ENCODE peak calls at places on chromosomes 3 and 15, in six cellular contexts. One of them, this sample, is unnamed. For H3K9me3, the result is how much of the 10 kb centered on the place peaks cover.

GRCh38 chr3:102400766-102401165 is 34.0 kb upstream of the ZPLD1 start:
- DNase-seq in right atrium auricular region: no peak
- DNase-seq in A549: no peak
- DNase-seq in HepG2: no peak
- DNase-seq in spleen: no peak
- DNase-seq in left lung: no peak
- DNase-seq in this sample: no peak

GRCh38 chr3:184562146-184562861 is 719 bp downstream of the EPHB3 start:
- DNase-seq in right atrium auricular region: no peak
- DNase-seq in A549: no peak
- DNase-seq in HepG2: no peak
- DNase-seq in spleen: peak
- DNase-seq in left lung: no peak
- DNase-seq in this sample: no peak

GRCh38 chr3:142028174-142028833 is 121.0 kb downstream of the TFDP2 start:
- DNase-seq in right atrium auricular region: no peak
- DNase-seq in A549: no peak
- DNase-seq in HepG2: no peak
- DNase-seq in spleen: no peak
- DNase-seq in left lung: no peak
- DNase-seq in this sample: no peak

GRCh38 chr15:25883860-25884259 is 20.7 kb upstream of the ATP10A start:
- DNase-seq in right atrium auricular region: no peak
- DNase-seq in A549: peak
- DNase-seq in HepG2: peak
- DNase-seq in spleen: no peak
- DNase-seq in left lung: no peak
- DNase-seq in this sample: no peak

GRCh38 chr15:66849393-66849745 is 147.3 kb downstream of the SMAD6 start:
- DNase-seq in right atrium auricular region: no peak
- DNase-seq in A549: no peak
- DNase-seq in HepG2: no peak
- DNase-seq in spleen: peak
- DNase-seq in left lung: no peak
- DNase-seq in this sample: no peak

GRCh38 chr3:48286308-48286707 is 45.4 kb downstream of the ZNF589 start:
- DNase-seq in right atrium auricular region: no peak
- DNase-seq in A549: no peak
- DNase-seq in HepG2: no peak
- DNase-seq in spleen: no peak
- DNase-seq in left lung: no peak
- DNase-seq in this sample: no peak

GRCh38 chr3:126887686-126888085 is 95.2 kb upstream of the PLXNA1 start:
- DNase-seq in right atrium auricular region: no peak
- DNase-seq in A549: no peak
- DNase-seq in HepG2: no peak
- DNase-seq in spleen: no peak
- DNase-seq in left lung: no peak
- DNase-seq in this sample: no peak

GRCh38 chr15:74959643-74959939 is 3.0 kb upstream of the RPP25 start:
- DNase-seq in right atrium auricular region: no peak
- DNase-seq in A549: no peak
- DNase-seq in HepG2: no peak
- DNase-seq in spleen: no peak
- DNase-seq in left lung: no peak
- DNase-seq in this sample: no peak

GRCh38 chr3:98623572-98624280 is 30.3 kb upstream of the CPOX start:
- DNase-seq in right atrium auricular region: no peak
- DNase-seq in A549: no peak
- DNase-seq in HepG2: no peak
- DNase-seq in spleen: no peak
- DNase-seq in left lung: no peak
- DNase-seq in this sample: no peak

GRCh38 chr3:155418426-155418825 is 124.9 kb upstream of the STRIT1 start:
- DNase-seq in right atrium auricular region: no peak
- DNase-seq in A549: no peak
- DNase-seq in HepG2: no peak
- DNase-seq in spleen: no peak
- DNase-seq in left lung: no peak
- DNase-seq in this sample: no peak

GRCh38 chr15:65156692-65157091 is 23.1 kb upstream of the PDCD7 start:
- DNase-seq in right atrium auricular region: no peak
- DNase-seq in A549: no peak
- DNase-seq in HepG2: no peak
- DNase-seq in spleen: no peak
- DNase-seq in left lung: no peak
- DNase-seq in this sample: no peak

GRCh38 chr3:120418866-120419490 is 31.8 kb downstream of the FSTL1 start:
- DNase-seq in right atrium auricular region: no peak
- DNase-seq in A549: peak
- DNase-seq in HepG2: peak
- DNase-seq in spleen: no peak
- DNase-seq in left lung: peak
- DNase-seq in this sample: no peak

GRCh38 chr15:34708422-34708821 is 46.4 kb downstream of the GJD2 start:
- DNase-seq in right atrium auricular region: no peak
- DNase-seq in A549: peak
- DNase-seq in HepG2: peak
- DNase-seq in spleen: no peak
- DNase-seq in left lung: no peak
- DNase-seq in this sample: no peak

GRCh38 chr3:170572665-170573253 is 13.1 kb downstream of the SLC7A14 start:
- DNase-seq in right atrium auricular region: no peak
- DNase-seq in A549: no peak
- DNase-seq in HepG2: no peak
- DNase-seq in spleen: no peak
- DNase-seq in left lung: no peak
- DNase-seq in this sample: no peak

GRCh38 chr15:71649894-71650293 is 160.5 kb upstream of the NR2E3 start:
- DNase-seq in right atrium auricular region: no peak
- DNase-seq in A549: no peak
- DNase-seq in HepG2: no peak
- DNase-seq in spleen: no peak
- DNase-seq in left lung: no peak
- DNase-seq in this sample: no peak

GRCh38 chr3:180707921-180708320 is 28.6 kb upstream of the CCDC39 start:
- DNase-seq in right atrium auricular region: no peak
- DNase-seq in A549: no peak
- DNase-seq in HepG2: no peak
- DNase-seq in spleen: no peak
- DNase-seq in left lung: no peak
- DNase-seq in this sample: no peak

GRCh38 chr3:99373088-99373875 is 265.1 kb upstream of the COL8A1 start:
- DNase-seq in right atrium auricular region: no peak
- DNase-seq in A549: no peak
- DNase-seq in HepG2: no peak
- DNase-seq in spleen: no peak
- DNase-seq in left lung: no peak
- DNase-seq in this sample: no peak

GRCh38 chr3:165273411-165273810 is 77.2 kb upstream of the SLITRK3 start:
- DNase-seq in right atrium auricular region: no peak
- DNase-seq in A549: no peak
- DNase-seq in HepG2: no peak
- DNase-seq in spleen: no peak
- DNase-seq in left lung: no peak
- DNase-seq in this sample: no peak

GRCh38 chr3:125073506-125073905 is 17.7 kb upstream of the HEG1 start:
- DNase-seq in right atrium auricular region: no peak
- DNase-seq in A549: no peak
- DNase-seq in HepG2: no peak
- DNase-seq in spleen: no peak
- DNase-seq in left lung: no peak
- DNase-seq in this sample: no peak

DNA sequence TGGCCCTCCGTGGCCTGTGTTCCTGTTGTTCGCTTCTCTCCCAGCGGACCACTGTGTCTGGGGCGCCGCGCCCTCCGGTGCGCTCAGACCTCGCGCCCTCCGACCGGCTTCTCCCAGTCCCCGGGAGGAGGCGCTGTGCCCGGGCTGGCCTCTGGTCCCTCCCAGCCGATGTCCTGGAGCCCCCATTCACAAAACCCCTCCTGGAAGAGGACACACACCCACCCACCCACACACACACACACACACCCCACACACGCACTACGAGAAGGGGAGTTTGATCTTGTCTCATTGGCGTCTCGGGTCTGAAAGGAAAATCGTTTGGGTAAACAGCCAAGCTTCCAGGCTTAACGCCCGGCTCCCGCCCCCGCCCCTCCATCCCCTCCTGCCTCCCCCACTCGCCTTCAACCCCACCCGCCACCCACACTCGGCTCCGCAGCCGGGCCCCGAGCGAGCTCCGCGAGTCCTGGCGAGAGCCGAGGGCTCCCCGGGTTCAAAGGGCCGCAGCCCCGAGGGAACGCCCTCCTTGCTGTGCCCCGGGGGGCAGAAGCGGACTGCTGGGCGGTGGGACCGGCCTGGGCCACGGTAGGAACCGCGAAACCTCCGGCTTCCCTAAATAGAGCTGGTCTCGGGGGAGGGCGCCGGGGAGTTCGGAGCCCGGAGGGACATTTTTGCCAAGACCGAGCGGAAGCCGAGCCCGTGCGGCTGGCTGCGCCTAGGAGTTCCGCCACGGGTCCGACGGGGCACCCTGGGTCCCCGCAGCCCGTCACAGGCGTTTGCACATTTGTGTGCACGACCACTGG is 23.6 kb downstream of the NR2F2 start:
- DNase-seq in right atrium auricular region: no peak
- DNase-seq in A549: no peak
- DNase-seq in HepG2: no peak
- DNase-seq in spleen: peak
- DNase-seq in left lung: no peak
- DNase-seq in this sample: no peak
- TF ChIP-seq CTCF in right atrium auricular region: peak
- TF ChIP-seq CTCF in A549: peak
- TF ChIP-seq CTCF in HepG2: peak
- TF ChIP-seq CTCF in spleen: peak
- TF ChIP-seq CTCF in left lung: no peak
- TF ChIP-seq CTCF in this sample: no peak

DNA sequence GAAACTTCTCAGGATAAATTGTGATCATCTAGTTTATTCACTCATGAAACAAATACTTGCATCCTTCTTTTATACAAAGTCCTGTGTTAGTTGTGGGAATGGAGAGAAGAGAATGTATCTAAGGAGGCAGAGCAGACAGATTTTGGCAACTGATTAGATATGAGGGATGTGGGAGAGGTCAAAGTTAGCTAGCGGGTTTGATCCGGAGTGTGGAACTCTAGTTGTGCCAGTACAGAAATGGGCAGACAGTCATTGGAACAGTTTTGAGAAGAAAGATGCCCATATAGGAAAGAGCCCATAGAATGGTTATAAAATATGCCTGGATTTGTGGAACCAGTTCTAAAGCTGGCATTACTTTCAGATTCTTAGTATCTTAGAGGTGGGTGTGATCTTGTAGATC is 141.1 kb downstream of the FNDC3B start:
- DNase-seq in right atrium auricular region: no peak
- DNase-seq in A549: no peak
- DNase-seq in HepG2: no peak
- DNase-seq in spleen: no peak
- DNase-seq in left lung: no peak
- DNase-seq in this sample: no peak
- H3K27ac ChIP-seq in right atrium auricular region: no peak
- H3K27ac ChIP-seq in A549: peak
- H3K27ac ChIP-seq in HepG2: peak
- H3K27ac ChIP-seq in spleen: no peak
- H3K27ac ChIP-seq in left lung: no peak
- H3K27ac ChIP-seq in this sample: no peak

GRCh38 chr3:196517142-196517808 is 2.1 kb upstream of the SMCO1 start:
- DNase-seq in right atrium auricular region: no peak
- DNase-seq in A549: no peak
- DNase-seq in HepG2: no peak
- DNase-seq in spleen: no peak
- DNase-seq in left lung: no peak
- DNase-seq in this sample: no peak

GRCh38 chr3:196518999-196519737 is 4.0 kb upstream of the SMCO1 start:
- DNase-seq in right atrium auricular region: peak
- DNase-seq in A549: no peak
- DNase-seq in HepG2: peak
- DNase-seq in spleen: no peak
- DNase-seq in left lung: peak
- DNase-seq in this sample: peak

GRCh38 chr3:196523841-196524240 is 8.7 kb upstream of the SMCO1 start:
- DNase-seq in right atrium auricular region: no peak
- DNase-seq in A549: no peak
- DNase-seq in HepG2: no peak
- DNase-seq in spleen: no peak
- DNase-seq in left lung: no peak
- DNase-seq in this sample: no peak

GRCh38 chr3:196517919-196518318 is 2.8 kb upstream of the SMCO1 start:
- DNase-seq in right atrium auricular region: no peak
- DNase-seq in A549: no peak
- DNase-seq in HepG2: no peak
- DNase-seq in spleen: no peak
- DNase-seq in left lung: no peak
- DNase-seq in this sample: no peak

DNA sequence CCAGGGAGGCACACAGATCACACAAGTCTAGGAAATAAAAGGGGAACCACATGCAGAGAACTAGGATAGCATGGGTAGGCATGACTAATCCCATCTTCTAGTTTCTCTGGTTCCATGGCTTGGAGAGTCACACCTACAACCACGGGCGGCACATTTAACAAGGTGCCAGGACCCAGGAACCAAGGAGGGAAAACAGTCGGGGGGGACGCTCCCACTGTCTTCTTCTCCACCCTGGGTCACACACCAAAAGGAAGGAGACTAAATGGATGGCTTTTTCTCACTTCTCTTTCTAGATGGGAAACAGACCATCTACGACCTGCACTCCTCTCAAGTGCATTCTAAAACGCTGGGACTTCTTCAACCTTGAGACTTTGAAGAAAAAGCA is 4.6 kb upstream of the SMCO1 start:
- DNase-seq in right atrium auricular region: no peak
- DNase-seq in A549: no peak
- DNase-seq in HepG2: no peak
- DNase-seq in spleen: no peak
- DNase-seq in left lung: no peak
- DNase-seq in this sample: no peak
- H3K9me3 ChIP-seq in right atrium auricular region: under half
- H3K9me3 ChIP-seq in A549: under half
- H3K9me3 ChIP-seq in HepG2: under half
- H3K9me3 ChIP-seq in spleen: half or more
- H3K9me3 ChIP-seq in left lung: half or more
- H3K9me3 ChIP-seq in this sample: half or more

GRCh38 chr3:13885704-13886010 is 5.8 kb upstream of the WNT7A start:
- DNase-seq in right atrium auricular region: no peak
- DNase-seq in A549: no peak
- DNase-seq in HepG2: no peak
- DNase-seq in spleen: no peak
- DNase-seq in left lung: no peak
- DNase-seq in this sample: no peak

GRCh38 chr3:13882876-13883275 is 3.0 kb upstream of the WNT7A start:
- DNase-seq in right atrium auricular region: peak
- DNase-seq in A549: no peak
- DNase-seq in HepG2: no peak
- DNase-seq in spleen: no peak
- DNase-seq in left lung: no peak
- DNase-seq in this sample: no peak

GRCh38 chr3:13883681-13884080 is 3.8 kb upstream of the WNT7A start:
- DNase-seq in right atrium auricular region: no peak
- DNase-seq in A549: no peak
- DNase-seq in HepG2: no peak
- DNase-seq in spleen: no peak
- DNase-seq in left lung: no peak
- DNase-seq in this sample: no peak

GRCh38 chr3:13886593-13887129 is 6.8 kb upstream of the WNT7A start:
- DNase-seq in right atrium auricular region: peak
- DNase-seq in A549: no peak
- DNase-seq in HepG2: no peak
- DNase-seq in spleen: no peak
- DNase-seq in left lung: no peak
- DNase-seq in this sample: no peak

GRCh38 chr3:13884851-13885703 is 5.2 kb upstream of the WNT7A start:
- DNase-seq in right atrium auricular region: peak
- DNase-seq in A549: peak
- DNase-seq in HepG2: peak
- DNase-seq in spleen: no peak
- DNase-seq in left lung: no peak
- DNase-seq in this sample: peak
- TF ChIP-seq CTCF in right atrium auricular region: peak
- TF ChIP-seq CTCF in A549: peak
- TF ChIP-seq CTCF in HepG2: peak
- TF ChIP-seq CTCF in spleen: peak
- TF ChIP-seq CTCF in left lung: peak
- TF ChIP-seq CTCF in this sample: peak

This sample was measured in CD4-positive, alpha-beta T cell.